ENCODE peak calls at places on chromosome 3, in four cellular contexts. H, Z, M and S are unnamed samples.

GRCh38 chr3:39178553-39178952 is 13.8 kb downstream of the XIRP1 start:
- DNase-seq in H (no peak), Z (peak), M (peak), S (no peak)

GRCh38 chr3:141401584-141402475 is 33.5 kb downstream of the ZBTB38 start:
- DNase-seq in H (peak), Z (peak), M (no peak), S (peak)

GRCh38 chr3:188941103-188941502 is 230.7 kb upstream of the TPRG1 start:
- DNase-seq in H (no peak), Z (no peak), M (no peak), S (no peak)

GRCh38 chr3:109071349-109072142 is 46.4 kb downstream of the MORC1 start:
- DNase-seq in H (peak), Z (no peak), M (no peak), S (peak)

GRCh38 chr3:155497930-155498647 is 204.6 kb upstream of the STRIT1 start:
- DNase-seq in H (no peak), Z (peak), M (peak), S (no peak)

GRCh38 chr3:39126532-39127071 is 19.1 kb downstream of the TTC21A start:
- DNase-seq in H (peak), Z (peak), M (no peak), S (peak)

GRCh38 chr3:36480916-36481648 is 100.8 kb downstream of the STAC start:
- DNase-seq in H (no peak), Z (peak), M (peak), S (no peak)

GRCh38 chr3:159077860-159078259 is 276.0 kb downstream of the MFSD1 start:
- DNase-seq in H (no peak), Z (peak), M (peak), S (no peak)

GRCh38 chr3:106877632-106878031 is 499.6 kb upstream of the CCDC54 start:
- DNase-seq in H (no peak), Z (peak), M (peak), S (no peak)

GRCh38 chr3:13111173-13111873 is 38.1 kb upstream of the IQSEC1 start:
- DNase-seq in H (no peak), Z (no peak), M (no peak), S (no peak)

GRCh38 chr3:41847679-41848078 is 114.2 kb downstream of the ULK4 start:
- DNase-seq in H (no peak), Z (no peak), M (no peak), S (no peak)

GRCh38 chr3:126134219-126134975 is 46.0 kb downstream of the ALDH1L1 start:
- DNase-seq in H (peak), Z (peak), M (peak), S (peak)

GRCh38 chr3:33833408-33834116 is 35.1 kb downstream of the PDCD6IP start:
- DNase-seq in H (peak), Z (no peak), M (no peak), S (peak)

GRCh38 chr3:33115024-33115768 is 1.4 kb downstream of the CRTAP start:
- DNase-seq in H (peak), Z (peak), M (peak), S (peak)

GRCh38 chr3:38117163-38117716 is 19.7 kb downstream of the ACAA1 start:
- DNase-seq in H (no peak), Z (no peak), M (no peak), S (no peak)

GRCh38 chr3:105885261-105885660 is 16.4 kb upstream of the CBLB start:
- DNase-seq in H (no peak), Z (no peak), M (no peak), S (no peak)

GRCh38 chr3:150703756-150704344 is at the start of gene ERICH6:
- DNase-seq in H (peak), Z (peak), M (peak), S (peak)

GRCh38 chr3:87145553-87145952 is 81.6 kb upstream of the CHMP2B start:
- DNase-seq in H (peak), Z (no peak), M (no peak), S (peak)

GRCh38 chr3:43559961-43560360 is 61.9 kb downstream of the ANO10 start:
- DNase-seq in H (peak), Z (no peak), M (no peak), S (peak)

GRCh38 chr3:114218006-114218405 is 19.4 kb downstream of the ZNF80 start:
- DNase-seq in H (no peak), Z (peak), M (no peak), S (no peak)

GRCh38 chr3:52458770-52459540 is 3.6 kb downstream of the NISCH start:
- DNase-seq in H (no peak), Z (no peak), M (no peak), S (no peak)

DNA sequence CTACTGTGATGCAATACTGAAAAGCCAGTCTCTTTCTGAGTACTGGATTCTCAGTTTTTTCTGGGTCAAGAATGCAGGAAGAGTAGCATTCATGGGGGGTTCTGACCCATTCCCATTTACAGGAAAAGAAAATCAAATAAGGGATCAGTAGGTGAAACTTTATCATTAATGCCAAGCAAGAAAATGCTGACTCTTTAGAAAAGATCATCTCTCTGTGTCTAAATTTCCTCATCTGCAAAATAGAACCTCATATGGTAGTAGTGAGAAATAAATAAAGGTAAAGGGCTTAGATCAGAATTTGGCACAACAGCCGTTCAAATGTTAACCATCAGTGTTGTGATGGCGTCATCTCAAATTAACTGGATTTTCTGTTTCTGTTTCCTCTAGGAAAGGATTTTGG is 807.6 kb upstream of the LMCD1 start:
- DNase-seq in H (no peak), Z (no peak), M (no peak), S (no peak)
- H3K4me2 ChIP-seq in H (no peak), Z (no peak), M (no peak), S (no peak)

DNA sequence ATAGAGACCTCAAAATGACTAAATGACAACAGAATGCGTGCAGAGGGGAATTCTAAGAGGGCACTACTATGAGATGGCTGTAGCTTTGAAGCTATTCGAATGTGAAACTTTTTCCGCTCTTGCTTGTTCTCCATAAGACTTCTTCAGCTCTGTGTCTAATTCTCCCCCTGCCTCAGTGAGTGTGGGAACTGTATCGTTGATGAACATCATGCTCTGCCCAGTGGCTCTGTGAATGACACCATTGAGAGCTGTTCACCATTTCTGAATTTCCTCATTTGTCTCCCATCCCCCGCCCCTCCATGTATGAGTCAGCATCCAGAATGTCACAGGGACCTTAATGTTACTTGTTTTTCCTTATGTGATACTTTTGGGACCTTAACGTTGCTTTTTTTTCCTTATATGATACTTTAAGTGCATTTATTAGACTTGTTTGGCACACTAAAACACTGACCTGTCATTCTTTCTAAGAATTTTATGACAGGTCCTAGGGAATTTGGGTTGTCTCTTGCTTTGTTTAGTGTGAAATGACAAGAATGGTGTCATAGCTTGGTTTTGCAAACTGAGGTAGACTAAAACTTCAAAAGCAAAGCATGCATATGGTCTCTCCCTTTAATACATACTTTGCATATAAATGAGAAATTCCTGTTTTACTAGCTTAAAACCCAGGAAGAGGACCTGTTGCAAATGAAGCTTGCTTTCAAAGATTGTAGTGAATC is 99.6 kb downstream of the FNDC3B start:
- DNase-seq in H (no peak), Z (peak), M (peak), S (no peak)
- H3K4me2 ChIP-seq in H (peak), Z (no peak), M (peak), S (peak)

GRCh38 chr3:72008226-72008996 is 223.5 kb upstream of the PROK2 start:
- DNase-seq in H (no peak), Z (peak), M (no peak), S (no peak)
- H3K4me2 ChIP-seq in H (no peak), Z (no peak), M (no peak), S (no peak)

GRCh38 chr3:2944628-2945027 is 165.5 kb downstream of the IL5RA start:
- DNase-seq in H (no peak), Z (no peak), M (no peak), S (no peak)
- H3K4me2 ChIP-seq in H (no peak), Z (no peak), M (no peak), S (no peak)

GRCh38 chr3:96779810-96780209 is 34.6 kb upstream of the EPHA6 start:
- DNase-seq in H (no peak), Z (no peak), M (no peak), S (peak)

GRCh38 chr3:96776818-96777217 is 37.6 kb upstream of the EPHA6 start:
- DNase-seq in H (no peak), Z (no peak), M (no peak), S (no peak)
- H3K4me2 ChIP-seq in H (no peak), Z (no peak), M (no peak), S (no peak)

GRCh38 chr3:133464573-133464972 is 64.7 kb downstream of the BFSP2 start:
- DNase-seq in H (peak), Z (peak), M (peak), S (no peak)
- H3K4me2 ChIP-seq in H (peak), Z (no peak), M (no peak), S (no peak)

DNA sequence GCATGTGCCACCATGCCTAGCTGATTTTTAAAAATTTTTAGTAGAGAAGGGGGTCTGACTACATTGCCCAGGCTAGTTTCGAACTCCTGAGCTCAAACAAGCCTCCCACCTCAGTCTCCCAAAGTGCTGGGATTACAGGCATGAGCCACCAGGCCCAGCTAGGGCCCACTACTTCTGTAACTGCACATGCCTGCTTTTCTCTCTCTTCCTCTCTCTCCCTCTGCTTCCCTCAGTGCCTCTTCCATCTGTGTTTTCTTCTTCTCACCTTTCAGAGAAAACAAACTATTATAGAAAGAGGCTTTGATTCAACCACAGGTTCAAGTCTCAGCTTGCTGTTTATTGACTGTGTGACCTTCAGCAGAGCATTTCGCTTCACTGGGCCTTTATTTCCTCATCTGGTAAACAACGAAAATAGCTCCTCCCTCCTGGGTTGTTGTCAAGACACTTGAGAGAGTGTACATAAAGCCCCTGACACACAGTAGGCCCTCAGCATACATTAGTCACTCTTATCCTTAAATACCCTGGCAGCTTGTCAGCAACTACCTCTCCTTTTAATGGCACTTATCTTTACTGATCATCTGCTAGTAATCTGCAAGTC is 10.2 kb downstream of the TADA3 start:
- DNase-seq in H (no peak), Z (no peak), M (no peak), S (no peak)
- H3K4me2 ChIP-seq in H (no peak), Z (no peak), M (no peak), S (no peak)

GRCh38 chr3:186589115-186589514 is 18.6 kb downstream of the DNAJB11 start:
- DNase-seq in H (peak), Z (no peak), M (no peak), S (peak)
- H3K4me2 ChIP-seq in H (no peak), Z (no peak), M (no peak), S (no peak)